ENCODE peak calls at places on chromosomes 16 and 17, in six cellular contexts. T, Y, R, V, E and I are unnamed samples.

GRCh38 chr16:56960681-56961281 is 969 bp upstream of the CETP start:
- DNase-seq in T (no peak), Y (peak), R (no peak), V (no peak), E (no peak), I (no peak)

GRCh38 chr17:59668816-59669215 is 38.4 kb downstream of the PTRH2 start:
- DNase-seq in T (no peak), Y (no peak), R (no peak), V (no peak), E (no peak), I (no peak)

GRCh38 chr16:50308237-50308965 is 42.0 kb downstream of the ADCY7 start:
- DNase-seq in T (no peak), Y (peak), R (no peak), V (peak), E (peak), I (no peak)

GRCh38 chr16:85418978-85419491 is 194.1 kb upstream of the GSE1 start:
- DNase-seq in T (no peak), Y (no peak), R (no peak), V (no peak), E (peak), I (no peak)

GRCh38 chr16:3579776-3580175 is 2.6 kb upstream of the NLRC3 start:
- DNase-seq in T (no peak), Y (no peak), R (no peak), V (no peak), E (no peak), I (no peak)

GRCh38 chr16:79658301-79659001 is 57.9 kb upstream of the MAF start:
- DNase-seq in T (peak), Y (no peak), R (peak), V (peak), E (no peak), I (peak)

GRCh38 chr16:81204794-81205680 is 33.5 kb upstream of the BCO1 start:
- DNase-seq in T (peak), Y (no peak), R (peak), V (no peak), E (peak), I (peak)

GRCh38 chr17:9890124-9890523 is 14.9 kb downstream of the RCVRN start:
- DNase-seq in T (no peak), Y (no peak), R (peak), V (no peak), E (no peak), I (peak)

GRCh38 chr17:10683853-10684252 is 13.5 kb downstream of the SCO1 start:
- DNase-seq in T (no peak), Y (no peak), R (no peak), V (no peak), E (no peak), I (peak)

GRCh38 chr17:9401434-9401833 is 174.2 kb downstream of the STX8 start:
- DNase-seq in T (no peak), Y (no peak), R (peak), V (no peak), E (no peak), I (peak)

GRCh38 chr16:50474138-50474537 is 74.1 kb upstream of the NKD1 start:
- DNase-seq in T (no peak), Y (no peak), R (no peak), V (no peak), E (no peak), I (no peak)

GRCh38 chr17:16506188-16506587 is 14.2 kb upstream of the LRRC75A start:
- DNase-seq in T (no peak), Y (no peak), R (no peak), V (no peak), E (no peak), I (no peak)

GRCh38 chr17:40511667-40512221 is 10.3 kb upstream of the TNS4 start:
- DNase-seq in T (no peak), Y (peak), R (no peak), V (no peak), E (no peak), I (no peak)

GRCh38 chr17:41655611-41656111 is 31.3 kb upstream of the KRT17 start:
- DNase-seq in T (no peak), Y (no peak), R (peak), V (no peak), E (no peak), I (no peak)

GRCh38 chr17:12789075-12789975 is at the start of gene ARHGAP44:
- DNase-seq in T (peak), Y (peak), R (peak), V (peak), E (peak), I (peak)

GRCh38 chr17:7293131-7293557 is 1.3 kb downstream of the YBX2 start:
- DNase-seq in T (no peak), Y (no peak), R (no peak), V (no peak), E (no peak), I (no peak)

GRCh38 chr16:64225696-64226095 is 896.2 kb downstream of the CDH11 start:
- DNase-seq in T (no peak), Y (no peak), R (no peak), V (no peak), E (no peak), I (no peak)

GRCh38 chr16:48629016-48629415 is 19.0 kb upstream of the N4BP1 start:
- DNase-seq in T (no peak), Y (no peak), R (no peak), V (peak), E (peak), I (no peak)

GRCh38 chr17:21210411-21211076 is 3.4 kb downstream of the TMEM11 start:
- DNase-seq in T (no peak), Y (no peak), R (no peak), V (no peak), E (no peak), I (no peak)

GRCh38 chr17:28576758-28577465 is at the start of gene ALDOC:
- DNase-seq in T (peak), Y (peak), R (peak), V (peak), E (peak), I (peak)

GRCh38 chr16:85328665-85329058 is 216.4 kb upstream of the CIBAR2 start:
- DNase-seq in T (peak), Y (no peak), R (no peak), V (no peak), E (no peak), I (no peak)

GRCh38 chr16:58107228-58107627 is 22.0 kb downstream of the CFAP20 start:
- DNase-seq in T (no peak), Y (no peak), R (no peak), V (no peak), E (no peak), I (no peak)

GRCh38 chr16:19835989-19836421 is 48.6 kb downstream of the GPRC5B start:
- DNase-seq in T (no peak), Y (no peak), R (no peak), V (no peak), E (no peak), I (no peak)

GRCh38 chr16:5064915-5065314 is 841 bp downstream of the C16orf89 start:
- DNase-seq in T (peak), Y (peak), R (no peak), V (no peak), E (no peak), I (no peak)

GRCh38 chr17:81400154-81400938 is 5.1 kb downstream of the BAHCC1 start:
- DNase-seq in T (no peak), Y (no peak), R (no peak), V (no peak), E (no peak), I (peak)

GRCh38 chr16:67723151-67723915 is 4.2 kb upstream of the GFOD2 start:
- DNase-seq in T (no peak), Y (peak), R (no peak), V (no peak), E (no peak), I (no peak)

GRCh38 chr17:78281249-78281865 is 49.9 kb downstream of the TMEM235 start:
- DNase-seq in T (no peak), Y (peak), R (peak), V (no peak), E (no peak), I (no peak)

GRCh38 chr16:50448522-50448921 is 79.7 kb upstream of the BRD7 start:
- DNase-seq in T (no peak), Y (no peak), R (no peak), V (no peak), E (no peak), I (no peak)

GRCh38 chr16:22623351-22623781 is 112.7 kb downstream of the NPIPB5 start:
- DNase-seq in T (no peak), Y (no peak), R (no peak), V (peak), E (no peak), I (no peak)

GRCh38 chr16:2883027-2883846 is at the start of gene FLYWCH2:
- DNase-seq in T (peak), Y (peak), R (peak), V (peak), E (peak), I (peak)